ENCODE peak calls at places on chromosomes 11 and 22, in eight cellular contexts. G, F, C, O, V, T, W and M are unnamed samples.
A peak's percentile ranks its signal among the peaks of the same experiment; 100 is the strongest.

GRCh38 chr11:21933095-21933494 is 259.8 kb upstream of the ANO5 start:
- DNase-seq in T (no peak), V (no peak), F (no peak), G (no peak), W (peak; percentile 3), O (no peak), C (no peak), M (no peak)

GRCh38 chr11:47004595-47005033 is 68.1 kb downstream of the CSTPP1 start:
- DNase-seq in C (peak; percentile 68), W (peak; percentile 72), G (no peak), O (no peak), T (peak; percentile 32), V (no peak), F (no peak), M (peak; percentile 43)

GRCh38 chr11:60130496-60130895 is 42.0 kb downstream of the MS4A2 start:
- DNase-seq in C (peak; percentile 39), G (no peak), V (peak; percentile 13), F (peak; percentile 20), O (no peak), T (peak; percentile 9), W (peak; percentile 65), M (no peak)

GRCh38 chr22:24947881-24948280 is 1.4 kb upstream of the LHFPL7 start:
- DNase-seq in T (no peak), W (no peak), G (no peak), C (no peak), O (no peak), V (no peak), F (no peak), M (no peak)

GRCh38 chr11:65370659-65371049 is 11.8 kb downstream of the SLC25A45 start:
- DNase-seq in G (no peak), F (no peak), C (no peak), T (no peak), O (no peak), V (no peak), W (no peak), M (no peak)

GRCh38 chr22:38187413-38188212 is 6.0 kb upstream of the PLA2G6 start:
- DNase-seq in F (no peak), O (no peak), V (no peak), C (peak; percentile 60), T (no peak), G (no peak), W (no peak), M (no peak)

GRCh38 chr11:34274712-34275398 is 83.0 kb downstream of the ABTB2 start:
- DNase-seq in F (no peak), O (no peak), W (peak; percentile 16), G (no peak), C (peak; percentile 79), T (peak; percentile 87), V (no peak), M (peak; percentile 100)

GRCh38 chr11:34105957-34106504 is 602 bp downstream of the NAT10 start:
- DNase-seq in W (no peak), F (no peak), C (no peak), O (no peak), G (no peak), T (no peak), V (no peak), M (no peak)

GRCh38 chr11:64865286-64866172 is 12.9 kb downstream of the EHD1 start:
- DNase-seq in F (no peak), W (no peak), O (no peak), G (no peak), V (no peak), C (no peak), T (no peak), M (no peak)

GRCh38 chr11:28337701-28338100 is 229.5 kb downstream of the METTL15 start:
- DNase-seq in C (no peak), F (no peak), G (no peak), W (no peak), T (no peak), O (no peak), V (no peak), M (no peak)

GRCh38 chr11:126884192-126884973 is 116.2 kb downstream of the KIRREL3 start:
- DNase-seq in V (no peak), G (no peak), F (no peak), T (no peak), C (no peak), O (no peak), W (no peak), M (no peak)

GRCh38 chr11:80109031-80109430 is 668.2 kb upstream of the TENM4 start:
- DNase-seq in O (no peak), V (no peak), G (no peak), T (no peak), F (no peak), C (no peak), W (no peak), M (no peak)

GRCh38 chr11:94020777-94021615 is at the start of gene HEPHL1:
- DNase-seq in T (no peak), G (no peak), C (no peak), V (no peak), W (no peak), F (no peak), O (no peak), M (no peak)

GRCh38 chr22:35455529-35455928 is 55.6 kb downstream of the MCM5 start:
- DNase-seq in T (no peak), G (no peak), V (no peak), O (no peak), W (no peak), C (no peak), F (no peak), M (no peak)

GRCh38 chr22:19801340-19802000 is 40.9 kb downstream of the TBX1 start:
- DNase-seq in V (no peak), O (no peak), W (no peak), C (no peak), T (no peak), F (no peak), G (no peak), M (no peak)

GRCh38 chr11:22792497-22792896 is 37.1 kb downstream of the SVIP start:
- DNase-seq in T (peak; percentile 23), W (peak; percentile 18), G (no peak), V (peak; percentile 44), O (no peak), C (no peak), F (no peak), M (peak; percentile 49)

GRCh38 chr11:10623797-10624761 is 55.6 kb upstream of the LYVE1 start:
- DNase-seq in F (peak; percentile 71), W (peak; percentile 45), C (no peak), O (no peak), T (peak; percentile 17), G (no peak), V (no peak), M (no peak)

GRCh38 chr11:31823372-31824371 is 12.6 kb upstream of the PAX6 start:
- DNase-seq in C (no peak), G (no peak), V (no peak), T (no peak), F (no peak), O (no peak), W (peak; percentile 15), M (no peak)

GRCh38 chr11:56783448-56784041 is 35.0 kb upstream of the OR9G4 start:
- DNase-seq in O (no peak), V (peak; percentile 35), T (peak; percentile 8), G (no peak), F (peak; percentile 15), C (no peak), W (peak; percentile 43), M (no peak)

GRCh38 chr11:66523611-66524010 is 13.2 kb downstream of the BBS1 start:
- DNase-seq in V (no peak), W (no peak), G (no peak), O (no peak), C (no peak), F (no peak), T (no peak), M (no peak)

GRCh38 chr11:82405392-82405791 is 328.3 kb downstream of the FAM181B start:
- DNase-seq in O (no peak), T (no peak), G (no peak), F (no peak), C (no peak), V (no peak), W (no peak), M (no peak)

GRCh38 chr11:121035823-121036222 is 11.9 kb downstream of the TBCEL start:
- DNase-seq in G (no peak), W (no peak), F (no peak), V (no peak), T (no peak), O (no peak), C (no peak), M (no peak)

GRCh38 chr22:38519453-38520250 is 13.5 kb upstream of the DDX17 start:
- DNase-seq in W (no peak), F (no peak), O (no peak), G (no peak), V (no peak), C (no peak), T (no peak), M (no peak)

GRCh38 chr11:60871378-60872061 is 4.2 kb downstream of the ZP1 start:
- DNase-seq in G (no peak), V (no peak), F (no peak), O (no peak), T (no peak), C (no peak), W (no peak), M (no peak)

GRCh38 chr11:17839973-17840611 is 105.5 kb downstream of the KCNC1 start:
- DNase-seq in T (no peak), W (no peak), V (no peak), F (no peak), G (no peak), C (no peak), O (no peak), M (no peak)

GRCh38 chr11:56624661-56625110 is 10.0 kb upstream of the OR5M1 start:
- DNase-seq in W (peak; percentile 27), V (peak; percentile 2), T (peak; percentile 23), C (no peak), F (peak; percentile 4), G (no peak), O (no peak), M (peak; percentile 5)

GRCh38 chr22:47168441-47168840 is 406.0 kb downstream of the TBC1D22A start:
- DNase-seq in G (no peak), O (no peak), F (no peak), W (no peak), V (no peak), T (no peak), C (no peak), M (no peak)

GRCh38 chr11:94219771-94220170 is 84.6 kb upstream of the IZUMO1R start:
- DNase-seq in T (no peak), V (no peak), W (no peak), O (no peak), G (no peak), F (no peak), C (no peak), M (peak; percentile 9)